ENCODE peak calls at places on chromosomes 1 and 21, in ten cellular contexts. M, O, Q, Z, X, C, W, V, Y and T are unnamed samples.

GRCh38 chr21:41865002-41865777 is 14.0 kb downstream of the PRDM15 start:
- DNase-seq in X (no peak), Z (no peak), Y (no peak), W (no peak), Q (no peak), M (no peak), O (no peak), C (no peak), V (no peak), T (no peak)

GRCh38 chr1:5570931-5571330 is 421.3 kb downstream of the NPHP4 start:
- DNase-seq in C (no peak), V (peak; percentile 42), O (no peak), M (no peak), Q (no peak), W (no peak), X (peak; percentile 10), Z (no peak), Y (no peak), T (no peak)

GRCh38 chr1:7356079-7356478 is 415.0 kb upstream of the VAMP3 start:
- DNase-seq in Y (no peak), M (no peak), O (no peak), W (no peak), V (no peak), X (no peak), Z (no peak), Q (no peak), C (no peak), T (no peak)

GRCh38 chr1:115327270-115327669 is 10.8 kb downstream of the NGF start:
- DNase-seq in O (no peak), M (no peak), Z (no peak), V (no peak), Y (no peak), Q (no peak), X (no peak), W (no peak), C (no peak), T (no peak)

GRCh38 chr1:19373206-19374126 is 61.3 kb downstream of the SLC66A1 start:
- DNase-seq in O (no peak), V (no peak), C (no peak), Q (no peak), Z (peak; percentile 80), Y (no peak), M (no peak), W (no peak), X (no peak), T (no peak)

GRCh38 chr1:15386128-15386824 is 23.4 kb upstream of the EFHD2 start:
- DNase-seq in M (no peak), Z (no peak), C (no peak), O (no peak), Q (no peak), Y (no peak), X (no peak), V (no peak), W (no peak), T (no peak)

GRCh38 chr1:211714154-211714553 is 38.7 kb upstream of the NEK2 start:
- DNase-seq in W (no peak), X (no peak), O (no peak), V (no peak), Y (no peak), Q (no peak), Z (no peak), C (no peak), M (no peak), T (no peak)

GRCh38 chr1:59150537-59151386 is 146.1 kb upstream of the FGGY start:
- DNase-seq in M (no peak), W (no peak), X (peak; percentile 98), V (peak; percentile 98), Q (peak; percentile 94), Z (peak; percentile 95), Y (no peak), C (peak; percentile 29), O (peak; percentile 79), T (no peak)

GRCh38 chr1:153626929-153627796 is at the start of gene S100A13:
- DNase-seq in O (peak; percentile 88), W (peak; percentile 90), V (peak; percentile 97), M (no peak), C (peak; percentile 29), Y (no peak), X (peak; percentile 91), Z (peak; percentile 84), Q (peak; percentile 92), T (no peak)

GRCh38 chr1:163162281-163162937 is 40.3 kb downstream of the RGS5 start:
- DNase-seq in Z (no peak), V (no peak), Q (no peak), O (no peak), C (no peak), X (no peak), W (no peak), Y (no peak), M (no peak), T (no peak)

GRCh38 chr1:241396747-241397691 is 40.0 kb upstream of the RGS7 start:
- DNase-seq in Y (no peak), W (no peak), X (no peak), C (no peak), Z (no peak), V (peak; percentile 60), Q (no peak), O (no peak), M (no peak), T (no peak)

GRCh38 chr1:98331718-98332311 is 329.7 kb upstream of the SNX7 start:
- DNase-seq in M (no peak), W (no peak), C (no peak), Q (no peak), Z (no peak), Y (no peak), V (peak; percentile 59), X (no peak), O (no peak), T (no peak)

DNA sequence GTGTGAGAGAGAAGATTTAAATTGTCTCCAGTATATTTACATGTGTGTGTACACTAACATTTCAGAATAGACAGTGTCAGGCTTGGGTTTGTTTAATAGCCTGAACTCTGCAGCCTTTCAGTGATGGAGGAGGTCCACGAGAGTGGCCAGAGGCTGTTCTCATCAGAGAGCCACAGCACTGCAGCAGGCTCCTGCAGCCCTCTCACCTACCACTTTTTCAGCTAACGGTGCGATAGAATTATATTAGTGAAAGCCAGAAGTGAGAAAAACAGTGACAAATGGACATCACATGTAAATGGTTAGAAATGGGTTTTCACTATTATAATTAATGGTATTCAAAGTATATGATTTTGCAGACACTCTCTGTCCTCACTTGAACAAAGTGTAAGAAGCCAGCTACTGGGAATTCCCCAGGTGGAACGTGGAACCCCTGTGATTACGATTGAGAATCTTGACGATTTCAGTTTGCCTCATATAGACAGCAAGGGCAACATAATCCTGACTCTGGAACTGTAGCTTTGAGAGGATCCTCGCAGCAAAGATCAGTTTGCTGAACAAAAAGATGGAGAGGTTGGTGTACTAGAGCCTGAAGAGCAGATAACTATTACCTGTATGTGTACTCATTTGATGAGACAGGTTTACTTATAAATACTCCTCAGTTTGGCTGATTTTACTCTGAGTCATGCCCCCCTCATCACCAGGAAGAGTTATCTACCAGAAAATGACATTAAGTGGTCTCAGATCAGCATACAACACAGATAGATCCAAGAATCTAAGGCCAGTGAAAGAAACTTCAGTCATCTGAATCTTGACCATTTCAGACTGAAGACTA is 31.4 kb downstream of the IFI16 start:
- DNase-seq in Q (no peak), M (no peak), X (no peak), C (no peak), W (no peak), O (no peak), Y (no peak), Z (no peak), V (no peak), T (no peak)
- H3K36me3 ChIP-seq in Q (peaks cover 66% of the 10 kb centered on the region), M (peaks cover 27% of the 10 kb centered on the region), X (peaks cover 64% of the 10 kb centered on the region), C (no peaks in the 10 kb centered on the region), W (peaks cover 3% of the 10 kb centered on the region), O (no peaks in the 10 kb centered on the region), Y (no peaks in the 10 kb centered on the region), Z (no peaks in the 10 kb centered on the region), V (no peaks in the 10 kb centered on the region), T (peaks cover 69% of the 10 kb centered on the region)

GRCh38 chr21:43723648-43724047 is 4.7 kb downstream of the PDXK start:
- DNase-seq in M (no peak), C (no peak), Y (no peak), W (no peak), V (no peak), Q (no peak), X (no peak), Z (no peak), O (no peak), T (no peak)
- H3K27ac ChIP-seq in M (no peak overlapping the region), C (no peak overlapping the region), Y (no peak overlapping the region), W (no peak overlapping the region), V (no peak overlapping the region), Q (no peak overlapping the region), X (no peak overlapping the region), Z (no peak overlapping the region), O (no peak overlapping the region), T (no peak overlapping the region)

GRCh38 chr1:235073968-235074334 is 54.7 kb downstream of the TOMM20 start:
- DNase-seq in C (no peak), V (no peak), M (no peak), Z (no peak), Q (no peak), W (no peak), X (no peak), Y (no peak), O (no peak), T (no peak)
- H3K4me1 ChIP-seq in C (peaks cover 31% of the 10 kb centered on the region), V (peaks cover 79% of the 10 kb centered on the region), M (no peaks in the 10 kb centered on the region), Z (peaks cover 7% of the 10 kb centered on the region), Q (peaks cover 67% of the 10 kb centered on the region), W (peaks cover 16% of the 10 kb centered on the region), X (peaks cover 46% of the 10 kb centered on the region), Y (peaks cover 74% of the 10 kb centered on the region), O (peaks cover 11% of the 10 kb centered on the region), T (peaks cover 10% of the 10 kb centered on the region)

GRCh38 chr1:116396769-116397168 is 23.7 kb downstream of the ATP1A1 start:
- DNase-seq in Q (no peak), X (no peak), Z (no peak), Y (no peak), C (no peak), V (no peak), O (no peak), W (no peak), M (no peak), T (no peak)

GRCh38 chr1:116393015-116393414 is 20.0 kb downstream of the ATP1A1 start:
- DNase-seq in M (no peak), Y (no peak), O (no peak), X (no peak), W (no peak), Z (no peak), C (no peak), V (no peak), Q (no peak), T (no peak)

GRCh38 chr1:116393792-116394191 is 20.7 kb downstream of the ATP1A1 start:
- DNase-seq in Y (no peak), C (no peak), Z (no peak), V (no peak), M (no peak), W (no peak), Q (no peak), X (no peak), O (no peak), T (no peak)

GRCh38 chr1:116391207-116391606 is 18.2 kb downstream of the ATP1A1 start:
- DNase-seq in Y (no peak), X (no peak), Q (no peak), O (no peak), C (no peak), W (no peak), V (no peak), M (no peak), Z (no peak), T (no peak)

DNA sequence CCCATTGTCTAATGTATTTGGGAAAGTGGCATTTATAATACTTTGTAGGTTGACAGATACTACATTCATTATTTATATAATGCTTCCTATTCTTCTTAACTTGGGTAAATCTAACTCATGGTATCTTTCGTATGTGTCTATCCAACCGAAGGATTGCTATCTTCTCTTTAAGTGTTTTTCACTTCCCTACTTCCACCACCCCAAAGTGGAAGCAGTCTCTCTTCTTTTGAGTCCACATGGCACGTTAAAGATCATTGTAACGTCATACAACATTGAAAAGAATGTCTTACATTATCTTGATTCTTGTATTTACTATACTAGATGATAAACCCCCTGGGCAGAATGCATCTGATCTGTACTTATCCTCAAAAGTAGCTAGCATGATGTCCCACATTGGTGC is 21.2 kb downstream of the ATP1A1 start:
- DNase-seq in Z (no peak), X (no peak), W (no peak), M (no peak), O (no peak), Y (no peak), C (no peak), Q (no peak), V (no peak), T (no peak)
- H3K36me3 ChIP-seq in Z (no peaks in the 10 kb centered on the region), X (peaks cover 97% of the 10 kb centered on the region), W (peaks cover 100% of the 10 kb centered on the region), M (peaks cover 90% of the 10 kb centered on the region), O (no peaks in the 10 kb centered on the region), Y (peaks cover 5% of the 10 kb centered on the region), C (peaks cover 10% of the 10 kb centered on the region), Q (peaks cover 100% of the 10 kb centered on the region), V (peaks cover 92% of the 10 kb centered on the region), T (peaks cover 100% of the 10 kb centered on the region)